ENCODE peak calls at places on chromosomes 3 and 15, in five cellular contexts. H, C, A, P and Y are unnamed samples.

GRCh38 chr15:43168192-43169107 is 16.8 kb upstream of the CCNDBP1 start:
- DNase-seq in P (no peak), A (no peak), H (peak), C (no peak), Y (no peak)

GRCh38 chr3:179872842-179873241 is 163.9 kb downstream of the PEX5L start:
- DNase-seq in P (no peak), H (no peak), A (no peak), C (no peak), Y (no peak)

GRCh38 chr3:186209810-186210752 is 101.2 kb upstream of the ETV5 start:
- DNase-seq in P (no peak), H (peak), A (peak), C (peak), Y (peak)

GRCh38 chr15:39172380-39173281 is 408.2 kb upstream of the THBS1 start:
- DNase-seq in H (peak), C (no peak), P (no peak), A (no peak), Y (no peak)

GRCh38 chr15:75673426-75674247 is 25.9 kb downstream of the SNX33 start:
- DNase-seq in P (no peak), A (peak), C (no peak), H (peak), Y (peak)

GRCh38 chr3:101530213-101531047 is 17.4 kb upstream of the SENP7 start:
- DNase-seq in H (no peak), A (no peak), P (peak), C (no peak), Y (no peak)

GRCh38 chr3:22606938-22607337 is 596.2 kb upstream of the UBE2E2 start:
- DNase-seq in H (peak), A (no peak), P (no peak), C (no peak), Y (no peak)

GRCh38 chr3:100269410-100270217 is 8.8 kb downstream of the TBC1D23 start:
- DNase-seq in A (peak), H (peak), C (no peak), P (no peak), Y (no peak)

GRCh38 chr15:96331942-96332853 is 1.7 kb downstream of the NR2F2 start:
- DNase-seq in P (no peak), A (no peak), C (peak), H (no peak), Y (peak)

GRCh38 chr3:38805765-38806386 is 10.1 kb downstream of the SCN10A start:
- DNase-seq in C (peak), P (peak), A (no peak), H (peak), Y (no peak)

GRCh38 chr15:63369766-63370165 is 11.9 kb downstream of the CA12 start:
- DNase-seq in C (no peak), P (no peak), H (no peak), A (no peak), Y (no peak)

GRCh38 chr3:4744405-4745239 is 234.6 kb upstream of the BHLHE40 start:
- DNase-seq in H (no peak), A (peak), P (no peak), C (no peak), Y (no peak)

GRCh38 chr3:11606865-11607440 is 36.8 kb downstream of the VGLL4 start:
- DNase-seq in P (no peak), A (no peak), H (peak), C (no peak), Y (no peak)

GRCh38 chr3:86787091-86787490 is 203.9 kb downstream of the VGLL3 start:
- DNase-seq in C (no peak), P (no peak), A (no peak), H (peak), Y (no peak)

GRCh38 chr15:55654541-55654940 is 66.4 kb upstream of the PYGO1 start:
- DNase-seq in C (no peak), H (no peak), P (no peak), A (no peak), Y (no peak)

GRCh38 chr3:11495948-11496557 is 147.7 kb downstream of the VGLL4 start:
- DNase-seq in P (no peak), C (peak), A (no peak), H (no peak), Y (no peak)

GRCh38 chr15:67089218-67090193 is 24.1 kb downstream of the SMAD3 start:
- DNase-seq in H (peak), C (no peak), A (no peak), P (no peak), Y (no peak)

GRCh38 chr3:146359841-146360240 is 108.9 kb upstream of the PLSCR4 start:
- DNase-seq in P (no peak), C (no peak), A (no peak), H (no peak), Y (no peak)

GRCh38 chr3:133588784-133589465 is 15.4 kb downstream of the CDV3 start:
- DNase-seq in P (no peak), H (no peak), C (no peak), A (no peak), Y (no peak)

GRCh38 chr15:71780349-71780976 is 29.9 kb upstream of the NR2E3 start:
- DNase-seq in P (peak), A (no peak), C (peak), H (peak), Y (peak)

GRCh38 chr3:170132335-170132734 is 49.2 kb downstream of the PHC3 start:
- DNase-seq in A (no peak), C (no peak), H (no peak), P (no peak), Y (no peak)

GRCh38 chr3:185630182-185630622 is 44.1 kb downstream of the SENP2 start:
- DNase-seq in A (no peak), H (peak), C (no peak), P (no peak), Y (no peak)

GRCh38 chr3:69294014-69294771 is 91.7 kb downstream of the FRMD4B start:
- DNase-seq in H (peak), A (no peak), P (no peak), C (no peak), Y (no peak)

GRCh38 chr3:87553058-87553457 is 276.7 kb upstream of the POU1F1 start:
- DNase-seq in H (no peak), A (no peak), C (no peak), P (no peak), Y (no peak)

GRCh38 chr3:72003936-72004335 is 219.0 kb upstream of the PROK2 start:
- DNase-seq in H (no peak), P (no peak), A (no peak), C (no peak), Y (no peak)

GRCh38 chr3:113912551-113913246 is 35.1 kb upstream of the ZDHHC23 start:
- DNase-seq in H (peak), C (peak), A (no peak), P (peak), Y (no peak)

GRCh38 chr15:96361309-96362000 is 31.0 kb downstream of the NR2F2 start:
- DNase-seq in A (no peak), P (no peak), C (no peak), H (no peak), Y (no peak)

GRCh38 chr3:31770822-31771326 is 210.2 kb downstream of the OSBPL10 start:
- DNase-seq in H (peak), A (no peak), C (no peak), P (no peak), Y (no peak)

GRCh38 chr3:131444180-131444579 is 58.6 kb downstream of the MRPL3 start:
- DNase-seq in H (no peak), A (no peak), C (no peak), P (no peak), Y (no peak)

GRCh38 chr3:5126586-5126985 is 4.5 kb downstream of the ARL8B start:
- DNase-seq in C (no peak), P (no peak), A (no peak), H (peak), Y (no peak)

GRCh38 chr15:34964277-34964676 is 5.3 kb downstream of the AQR start:
- DNase-seq in P (no peak), C (no peak), H (no peak), A (no peak), Y (no peak)

GRCh38 chr15:73175382-73175781 is 123.1 kb downstream of the NEO1 start:
- DNase-seq in A (no peak), H (no peak), P (no peak), C (no peak), Y (no peak)

GRCh38 chr15:73174171-73174570 is 121.9 kb downstream of the NEO1 start:
- DNase-seq in P (no peak), C (no peak), H (no peak), A (no peak), Y (no peak)

GRCh38 chr15:73171711-73172110 is 119.4 kb downstream of the NEO1 start:
- DNase-seq in P (no peak), H (no peak), A (no peak), C (no peak), Y (no peak)

GRCh38 chr15:73168487-73168886 is 116.2 kb downstream of the NEO1 start:
- DNase-seq in H (no peak), P (no peak), C (no peak), A (no peak), Y (no peak)

GRCh38 chr15:73172508-73172907 is 120.2 kb downstream of the NEO1 start:
- DNase-seq in A (no peak), C (no peak), P (no peak), H (no peak), Y (no peak)
- H3K4me3 ChIP-seq in A (no peak), C (no peak), P (no peak), H (no peak), Y (no peak)

DNA sequence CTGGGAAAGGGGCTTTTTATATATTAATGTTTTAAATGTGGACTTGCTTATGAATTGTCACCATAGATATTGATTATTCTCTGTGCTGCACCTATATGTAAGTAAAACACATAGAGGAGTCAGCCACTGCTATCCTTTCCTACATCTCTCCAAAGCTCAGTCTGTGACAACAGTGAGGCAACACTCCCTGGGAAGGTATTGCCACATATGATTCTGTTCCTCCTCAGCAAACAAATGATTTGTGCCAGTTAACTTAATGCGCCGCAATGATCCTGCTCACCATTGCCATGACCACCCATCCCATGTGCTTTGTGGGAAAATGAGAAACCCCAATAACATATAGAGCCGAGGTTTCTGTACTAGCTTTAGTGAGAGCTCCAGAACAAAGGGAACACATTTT is 75.1 kb upstream of the FBN1 start:
- DNase-seq in C (no peak), P (no peak), A (no peak), H (no peak), Y (no peak)
- H3K4me3 ChIP-seq in C (no peak), P (no peak), A (no peak), H (no peak), Y (no peak)

GRCh38 chr3:105837143-105837740 is 31.6 kb downstream of the CBLB start:
- DNase-seq in A (no peak), P (no peak), C (no peak), H (no peak), Y (no peak)
- H3K4me3 ChIP-seq in A (no peak), P (peak), C (no peak), H (no peak), Y (peak)

GRCh38 chr3:13399603-13400002 is 20.5 kb downstream of the NUP210 start:
- DNase-seq in C (no peak), A (no peak), H (no peak), P (no peak), Y (no peak)
- H3K4me3 ChIP-seq in C (no peak), A (no peak), H (no peak), P (no peak), Y (no peak)

GRCh38 chr15:31111091-31111647 is 9.6 kb upstream of the TRPM1 start:
- DNase-seq in P (no peak), H (no peak), A (peak), C (no peak), Y (no peak)
- H3K4me3 ChIP-seq in P (no peak), H (no peak), A (no peak), C (no peak), Y (no peak)